ENCODE peak calls at places on chromosomes 12 and 14, in ten cellular contexts. P is pancreas, J is MCF 10A, A is A549, K is astrocyte of the spinal cord, V is Calu3, O is right lobe of liver, S is fibroblast of villous mesenchyme, B is choroid plexus epithelial cell, W is GM23338. D is an unnamed sample.

GRCh38 chr12:59149995-59150642 is 229.8 kb upstream of the LRIG3 start:
- DNase-seq in P (peak), J (peak), A (peak), K (peak), V (peak), O (no peak), S (peak), B (peak), W (peak), D (peak)

GRCh38 chr12:2013111-2013510 is 8.9 kb upstream of the DCP1B start:
- DNase-seq in P (no peak), J (no peak), A (no peak), K (no peak), V (no peak), O (no peak), S (no peak), B (no peak), W (no peak), D (no peak)

GRCh38 chr14:33788116-33788515 is 162.8 kb downstream of the EGLN3 start:
- DNase-seq in P (no peak), J (no peak), A (no peak), K (no peak), V (no peak), O (no peak), S (no peak), B (no peak), W (peak), D (no peak)

GRCh38 chr12:120347766-120348165 is 20.2 kb upstream of the PLA2G1B start:
- DNase-seq in P (no peak), J (no peak), A (no peak), K (no peak), V (no peak), O (no peak), S (no peak), B (no peak), W (no peak), D (no peak)

GRCh38 chr12:116339800-116340371 is 62.4 kb upstream of the MED13L start:
- DNase-seq in P (no peak), J (no peak), A (no peak), K (no peak), V (no peak), O (no peak), S (no peak), B (no peak), W (no peak), D (no peak)

GRCh38 chr12:41917181-41917580 is 227.5 kb downstream of the GXYLT1 start:
- DNase-seq in P (no peak), J (no peak), A (no peak), K (no peak), V (no peak), O (no peak), S (no peak), B (no peak), W (no peak), D (no peak)

GRCh38 chr12:111377440-111377839 is 8.5 kb upstream of the PHETA1 start:
- DNase-seq in P (no peak), J (no peak), A (no peak), K (no peak), V (no peak), O (no peak), S (no peak), B (no peak), W (no peak), D (no peak)

GRCh38 chr12:132323171-132324010 is 6.0 kb downstream of the GALNT9 start:
- DNase-seq in P (no peak), J (no peak), A (no peak), K (no peak), V (no peak), O (no peak), S (no peak), B (peak), W (no peak), D (no peak)

GRCh38 chr12:10179871-10180270 is 1.0 kb downstream of the TMEM52B start:
- DNase-seq in P (no peak), J (no peak), A (no peak), K (no peak), V (no peak), O (no peak), S (no peak), B (no peak), W (no peak), D (no peak)

GRCh38 chr12:62192486-62193250 is 67.5 kb upstream of the USP15 start:
- DNase-seq in P (peak), J (peak), A (peak), K (peak), V (peak), O (peak), S (peak), B (peak), W (peak), D (peak)

GRCh38 chr14:95547626-95548327 is 12.9 kb downstream of the GLRX5 start:
- DNase-seq in P (no peak), J (no peak), A (no peak), K (peak), V (peak), O (no peak), S (peak), B (peak), W (peak), D (no peak)

GRCh38 chr12:104751024-104751570 is 207.0 kb downstream of the SLC41A2 start:
- DNase-seq in P (no peak), J (no peak), A (no peak), K (no peak), V (no peak), O (no peak), S (no peak), B (no peak), W (no peak), D (no peak)

GRCh38 chr12:130920711-130921381 is 32.9 kb upstream of the ADGRD1 start:
- DNase-seq in P (no peak), J (peak), A (no peak), K (no peak), V (no peak), O (no peak), S (peak), B (peak), W (no peak), D (no peak)

GRCh38 chr12:131281016-131281415 is 327.3 kb downstream of the ADGRD1 start:
- DNase-seq in P (peak), J (no peak), A (no peak), K (no peak), V (no peak), O (peak), S (no peak), B (no peak), W (no peak), D (no peak)

GRCh38 chr14:104143071-104143470 is 4.7 kb downstream of the KIF26A start:
- DNase-seq in P (no peak), J (no peak), A (no peak), K (no peak), V (no peak), O (peak), S (no peak), B (no peak), W (no peak), D (no peak)

GRCh38 chr12:23063206-23063605 is 438.2 kb downstream of the ETNK1 start:
- DNase-seq in P (no peak), J (no peak), A (no peak), K (no peak), V (no peak), O (no peak), S (no peak), B (no peak), W (no peak), D (no peak)
- TF ChIP-seq CTCF in P (no peak), J (no peak), A (no peak), K (no peak), V (no peak), O (no peak), S (no peak), B (no peak), W (no peak), D (no peak)

DNA sequence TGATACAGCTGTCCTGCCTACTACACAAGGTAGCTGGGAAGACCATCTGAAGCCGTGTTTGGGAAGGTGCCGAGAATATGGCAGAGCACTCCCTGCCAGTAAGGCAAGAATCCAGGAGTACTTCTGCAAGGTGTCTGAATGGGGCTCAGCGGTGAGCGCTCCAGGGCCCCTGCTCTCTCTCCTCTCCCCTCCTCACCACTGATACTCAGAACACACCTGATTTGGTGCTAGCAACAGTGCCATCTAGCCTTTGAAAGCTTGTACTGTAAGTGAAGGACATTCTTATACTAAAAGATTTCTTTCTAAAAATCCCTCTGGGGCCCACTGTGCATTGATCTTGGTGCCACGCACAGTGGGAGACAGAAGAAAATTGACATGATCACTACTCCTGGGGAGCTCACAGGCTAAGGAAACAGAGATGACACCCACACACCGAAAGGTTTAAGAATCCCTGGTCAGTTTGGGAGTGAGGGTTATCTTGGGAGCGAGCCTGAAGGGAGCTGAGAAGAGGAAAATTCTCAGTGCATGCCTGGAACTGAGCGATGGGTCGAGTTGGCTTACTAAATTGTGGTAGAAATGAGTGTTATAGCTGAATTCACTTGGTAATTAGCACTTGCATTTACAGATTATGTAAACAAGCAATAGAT is 216.9 kb downstream of the NTF3 start:
- DNase-seq in P (no peak), J (no peak), A (no peak), K (no peak), V (peak), O (no peak), S (peak), B (peak), W (peak), D (no peak)
- TF ChIP-seq CTCF in P (no peak), J (no peak), A (peak), K (peak), V (no peak), O (peak), S (peak), B (peak), W (peak), D (peak)

GRCh38 chr14:69002069-69002468 is 23.0 kb upstream of the ACTN1 start:
- DNase-seq in P (peak), J (peak), A (peak), K (no peak), V (peak), O (peak), S (peak), B (peak), W (peak), D (no peak)
- TF ChIP-seq CTCF in P (no peak), J (peak), A (peak), K (peak), V (peak), O (peak), S (peak), B (peak), W (peak), D (no peak)

GRCh38 chr12:3320881-3321509 is 170.0 kb upstream of the PRMT8 start:
- DNase-seq in P (no peak), J (no peak), A (no peak), K (no peak), V (no peak), O (no peak), S (no peak), B (no peak), W (no peak), D (no peak)

GRCh38 chr12:3317481-3317815 is 173.6 kb upstream of the PRMT8 start:
- DNase-seq in P (no peak), J (no peak), A (no peak), K (no peak), V (no peak), O (no peak), S (no peak), B (no peak), W (no peak), D (no peak)

GRCh38 chr12:3321881-3322280 is 169.1 kb upstream of the PRMT8 start:
- DNase-seq in P (no peak), J (no peak), A (no peak), K (no peak), V (no peak), O (no peak), S (no peak), B (no peak), W (no peak), D (no peak)

GRCh38 chr12:3317841-3318501 is 173.0 kb upstream of the PRMT8 start:
- DNase-seq in P (no peak), J (no peak), A (no peak), K (no peak), V (no peak), O (no peak), S (no peak), B (no peak), W (no peak), D (no peak)

GRCh38 chr12:3319723-3320492 is 171.1 kb upstream of the PRMT8 start:
- DNase-seq in P (no peak), J (no peak), A (peak), K (no peak), V (no peak), O (no peak), S (no peak), B (no peak), W (peak), D (no peak)
- TF ChIP-seq CTCF in P (no peak), J (no peak), A (no peak), K (no peak), V (no peak), O (no peak), S (peak), B (no peak), W (no peak), D (peak)